ENCODE peak calls at places on chromosomes 16 and 17, in six cellular contexts. One of them, this sample, is unnamed.

GRCh38 chr17:34892864-34893263 is 68.4 kb downstream of the CCT6B start:
- DNase-seq in activated gamma-delta T cell treated with Interleukin-2 at 50 U/mL for 16 hours: no peak
- DNase-seq in cardiac fibroblast: no peak
- DNase-seq in epithelial cell of esophagus: no peak
- DNase-seq in activated T-helper 1 cell treated with anti-CD3 and anti-CD28 coated beads, Interleukin-12 subunit alpha, Interleukin-12 subunit beta, Interleukin-2, Interleukin-4 antibody, amounts not matched to agents 30 ng/mL and 10 ng/mL and 1 ng/mL, durations not matched to agents 14 hours and 24 hours and 36 hours: no peak
- DNase-seq in NCI-H1092: no peak
- DNase-seq in this sample: no peak

GRCh38 chr17:61221597-61222471 is 177.8 kb upstream of the TBX2 start:
- DNase-seq in NCI-H1092: no peak
- DNase-seq in activated T-helper 1 cell treated with anti-CD3 and anti-CD28 coated beads, Interleukin-12 subunit alpha, Interleukin-12 subunit beta, Interleukin-2, Interleukin-4 antibody, amounts not matched to agents 30 ng/mL and 10 ng/mL and 1 ng/mL, durations not matched to agents 14 hours and 24 hours and 36 hours: peak; percentile 36
- DNase-seq in cardiac fibroblast: no peak
- DNase-seq in activated gamma-delta T cell treated with Interleukin-2 at 50 U/mL for 16 hours: no peak
- DNase-seq in epithelial cell of esophagus: no peak
- DNase-seq in this sample: peak; percentile 40

GRCh38 chr16:89476811-89477261 is 13.5 kb downstream of the ANKRD11 start:
- DNase-seq in activated T-helper 1 cell treated with anti-CD3 and anti-CD28 coated beads, Interleukin-12 subunit alpha, Interleukin-12 subunit beta, Interleukin-2, Interleukin-4 antibody, amounts not matched to agents 30 ng/mL and 10 ng/mL and 1 ng/mL, durations not matched to agents 14 hours and 24 hours and 36 hours: no peak
- DNase-seq in cardiac fibroblast: no peak
- DNase-seq in NCI-H1092: no peak
- DNase-seq in activated gamma-delta T cell treated with Interleukin-2 at 50 U/mL for 16 hours: no peak
- DNase-seq in epithelial cell of esophagus: peak; percentile 86
- DNase-seq in this sample: no peak

GRCh38 chr16:83706394-83706793 is 101.4 kb upstream of the HSBP1 start:
- DNase-seq in epithelial cell of esophagus: peak; percentile 7
- DNase-seq in cardiac fibroblast: no peak
- DNase-seq in NCI-H1092: no peak
- DNase-seq in activated T-helper 1 cell treated with anti-CD3 and anti-CD28 coated beads, Interleukin-12 subunit alpha, Interleukin-12 subunit beta, Interleukin-2, Interleukin-4 antibody, amounts not matched to agents 30 ng/mL and 10 ng/mL and 1 ng/mL, durations not matched to agents 14 hours and 24 hours and 36 hours: no peak
- DNase-seq in activated gamma-delta T cell treated with Interleukin-2 at 50 U/mL for 16 hours: no peak
- DNase-seq in this sample: no peak

GRCh38 chr17:42675984-42676423 is 790 bp downstream of the PLEKHH3 start:
- DNase-seq in NCI-H1092: peak; percentile 33
- DNase-seq in activated T-helper 1 cell treated with anti-CD3 and anti-CD28 coated beads, Interleukin-12 subunit alpha, Interleukin-12 subunit beta, Interleukin-2, Interleukin-4 antibody, amounts not matched to agents 30 ng/mL and 10 ng/mL and 1 ng/mL, durations not matched to agents 14 hours and 24 hours and 36 hours: no peak
- DNase-seq in cardiac fibroblast: no peak
- DNase-seq in epithelial cell of esophagus: peak; percentile 67
- DNase-seq in activated gamma-delta T cell treated with Interleukin-2 at 50 U/mL for 16 hours: no peak
- DNase-seq in this sample: peak; percentile 8

GRCh38 chr16:1332618-1333148 is 762 bp upstream of the BAIAP3 start:
- DNase-seq in NCI-H1092: no peak
- DNase-seq in activated T-helper 1 cell treated with anti-CD3 and anti-CD28 coated beads, Interleukin-12 subunit alpha, Interleukin-12 subunit beta, Interleukin-2, Interleukin-4 antibody, amounts not matched to agents 30 ng/mL and 10 ng/mL and 1 ng/mL, durations not matched to agents 14 hours and 24 hours and 36 hours: no peak
- DNase-seq in activated gamma-delta T cell treated with Interleukin-2 at 50 U/mL for 16 hours: no peak
- DNase-seq in epithelial cell of esophagus: no peak
- DNase-seq in cardiac fibroblast: no peak
- DNase-seq in this sample: no peak

GRCh38 chr16:14611660-14612059 is 18.4 kb downstream of the PARN start:
- DNase-seq in activated gamma-delta T cell treated with Interleukin-2 at 50 U/mL for 16 hours: no peak
- DNase-seq in activated T-helper 1 cell treated with anti-CD3 and anti-CD28 coated beads, Interleukin-12 subunit alpha, Interleukin-12 subunit beta, Interleukin-2, Interleukin-4 antibody, amounts not matched to agents 30 ng/mL and 10 ng/mL and 1 ng/mL, durations not matched to agents 14 hours and 24 hours and 36 hours: no peak
- DNase-seq in cardiac fibroblast: no peak
- DNase-seq in epithelial cell of esophagus: no peak
- DNase-seq in NCI-H1092: no peak
- DNase-seq in this sample: no peak

GRCh38 chr16:81263470-81264200 is 25.1 kb downstream of the BCO1 start:
- DNase-seq in activated T-helper 1 cell treated with anti-CD3 and anti-CD28 coated beads, Interleukin-12 subunit alpha, Interleukin-12 subunit beta, Interleukin-2, Interleukin-4 antibody, amounts not matched to agents 30 ng/mL and 10 ng/mL and 1 ng/mL, durations not matched to agents 14 hours and 24 hours and 36 hours: no peak
- DNase-seq in cardiac fibroblast: peak; percentile 70
- DNase-seq in epithelial cell of esophagus: peak; percentile 46
- DNase-seq in NCI-H1092: no peak
- DNase-seq in activated gamma-delta T cell treated with Interleukin-2 at 50 U/mL for 16 hours: no peak
- DNase-seq in this sample: no peak

GRCh38 chr17:35879748-35880654 is at the start of gene CCL5:
- DNase-seq in NCI-H1092: no peak
- DNase-seq in activated T-helper 1 cell treated with anti-CD3 and anti-CD28 coated beads, Interleukin-12 subunit alpha, Interleukin-12 subunit beta, Interleukin-2, Interleukin-4 antibody, amounts not matched to agents 30 ng/mL and 10 ng/mL and 1 ng/mL, durations not matched to agents 14 hours and 24 hours and 36 hours: peak; percentile 66
- DNase-seq in activated gamma-delta T cell treated with Interleukin-2 at 50 U/mL for 16 hours: peak; percentile 69
- DNase-seq in epithelial cell of esophagus: peak; percentile 70
- DNase-seq in cardiac fibroblast: peak; percentile 38
- DNase-seq in this sample: peak; percentile 82

GRCh38 chr17:31509095-31509804 is 117.8 kb downstream of the RAB11FIP4 start:
- DNase-seq in epithelial cell of esophagus: no peak
- DNase-seq in NCI-H1092: no peak
- DNase-seq in activated T-helper 1 cell treated with anti-CD3 and anti-CD28 coated beads, Interleukin-12 subunit alpha, Interleukin-12 subunit beta, Interleukin-2, Interleukin-4 antibody, amounts not matched to agents 30 ng/mL and 10 ng/mL and 1 ng/mL, durations not matched to agents 14 hours and 24 hours and 36 hours: no peak
- DNase-seq in activated gamma-delta T cell treated with Interleukin-2 at 50 U/mL for 16 hours: no peak
- DNase-seq in cardiac fibroblast: no peak
- DNase-seq in this sample: no peak

GRCh38 chr17:78774956-78775571 is 7.0 kb downstream of the CYTH1 start:
- DNase-seq in epithelial cell of esophagus: no peak
- DNase-seq in NCI-H1092: no peak
- DNase-seq in activated T-helper 1 cell treated with anti-CD3 and anti-CD28 coated beads, Interleukin-12 subunit alpha, Interleukin-12 subunit beta, Interleukin-2, Interleukin-4 antibody, amounts not matched to agents 30 ng/mL and 10 ng/mL and 1 ng/mL, durations not matched to agents 14 hours and 24 hours and 36 hours: peak; percentile 66
- DNase-seq in cardiac fibroblast: no peak
- DNase-seq in activated gamma-delta T cell treated with Interleukin-2 at 50 U/mL for 16 hours: peak; percentile 59
- DNase-seq in this sample: peak; percentile 69

GRCh38 chr17:27878776-27879562 is 14.2 kb downstream of the LYRM9 start:
- DNase-seq in cardiac fibroblast: peak; percentile 18
- DNase-seq in activated gamma-delta T cell treated with Interleukin-2 at 50 U/mL for 16 hours: peak; percentile 19
- DNase-seq in NCI-H1092: peak; percentile 40
- DNase-seq in activated T-helper 1 cell treated with anti-CD3 and anti-CD28 coated beads, Interleukin-12 subunit alpha, Interleukin-12 subunit beta, Interleukin-2, Interleukin-4 antibody, amounts not matched to agents 30 ng/mL and 10 ng/mL and 1 ng/mL, durations not matched to agents 14 hours and 24 hours and 36 hours: peak; percentile 42
- DNase-seq in epithelial cell of esophagus: no peak
- DNase-seq in this sample: no peak

GRCh38 chr17:21470861-21471260 is 94.7 kb downstream of the KCNJ12 start:
- DNase-seq in cardiac fibroblast: no peak
- DNase-seq in epithelial cell of esophagus: no peak
- DNase-seq in NCI-H1092: no peak
- DNase-seq in activated gamma-delta T cell treated with Interleukin-2 at 50 U/mL for 16 hours: no peak
- DNase-seq in activated T-helper 1 cell treated with anti-CD3 and anti-CD28 coated beads, Interleukin-12 subunit alpha, Interleukin-12 subunit beta, Interleukin-2, Interleukin-4 antibody, amounts not matched to agents 30 ng/mL and 10 ng/mL and 1 ng/mL, durations not matched to agents 14 hours and 24 hours and 36 hours: no peak
- DNase-seq in this sample: no peak

This sample was measured in immature natural killer cell.